ENCODE peak calls at places on chromosomes 6 and 20, in ten cellular contexts. One of them, this sample, is unnamed.

GRCh38 chr6:91539451-91539850 is 952.6 kb upstream of the MAP3K7 start:
- DNase-seq in nephron progenitor cell: no peak
- DNase-seq in fibroblast of mammary gland: no peak
- DNase-seq in AG10803: no peak
- DNase-seq in HFF-Myc: no peak
- DNase-seq in CD8-positive, alpha-beta T cell: no peak
- DNase-seq in left ventricle myocardium inferior: no peak
- DNase-seq in cardiac muscle cell: no peak
- DNase-seq in NCI-H1105: peak
- DNase-seq in hypothalamus: no peak
- DNase-seq in this sample: no peak

GRCh38 chr6:11229267-11230043 is 3.0 kb downstream of the NEDD9 start:
- DNase-seq in nephron progenitor cell: peak
- DNase-seq in fibroblast of mammary gland: no peak
- DNase-seq in AG10803: no peak
- DNase-seq in HFF-Myc: no peak
- DNase-seq in CD8-positive, alpha-beta T cell: no peak
- DNase-seq in left ventricle myocardium inferior: no peak
- DNase-seq in cardiac muscle cell: no peak
- DNase-seq in NCI-H1105: no peak
- DNase-seq in hypothalamus: no peak
- DNase-seq in this sample: no peak

GRCh38 chr6:166277021-166277420 is 31.2 kb downstream of the PRR18 start:
- DNase-seq in nephron progenitor cell: no peak
- DNase-seq in fibroblast of mammary gland: peak
- DNase-seq in AG10803: peak
- DNase-seq in HFF-Myc: no peak
- DNase-seq in CD8-positive, alpha-beta T cell: no peak
- DNase-seq in left ventricle myocardium inferior: no peak
- DNase-seq in cardiac muscle cell: peak
- DNase-seq in NCI-H1105: no peak
- DNase-seq in hypothalamus: no peak
- DNase-seq in this sample: no peak

GRCh38 chr20:62936996-62937352 is 973 bp upstream of the GID8 start:
- DNase-seq in nephron progenitor cell: no peak
- DNase-seq in fibroblast of mammary gland: peak
- DNase-seq in AG10803: peak
- DNase-seq in HFF-Myc: no peak
- DNase-seq in CD8-positive, alpha-beta T cell: no peak
- DNase-seq in left ventricle myocardium inferior: no peak
- DNase-seq in cardiac muscle cell: peak
- DNase-seq in NCI-H1105: no peak
- DNase-seq in hypothalamus: no peak
- DNase-seq in this sample: peak

GRCh38 chr6:15090145-15090579 is 155.7 kb upstream of the JARID2 start:
- DNase-seq in nephron progenitor cell: peak
- DNase-seq in fibroblast of mammary gland: peak
- DNase-seq in AG10803: no peak
- DNase-seq in HFF-Myc: no peak
- DNase-seq in CD8-positive, alpha-beta T cell: no peak
- DNase-seq in left ventricle myocardium inferior: no peak
- DNase-seq in cardiac muscle cell: no peak
- DNase-seq in NCI-H1105: peak
- DNase-seq in hypothalamus: no peak
- DNase-seq in this sample: no peak

GRCh38 chr6:10532392-10532791 is 11.2 kb downstream of the GCNT2 start:
- DNase-seq in nephron progenitor cell: no peak
- DNase-seq in fibroblast of mammary gland: no peak
- DNase-seq in AG10803: no peak
- DNase-seq in HFF-Myc: no peak
- DNase-seq in CD8-positive, alpha-beta T cell: no peak
- DNase-seq in left ventricle myocardium inferior: no peak
- DNase-seq in cardiac muscle cell: no peak
- DNase-seq in NCI-H1105: no peak
- DNase-seq in hypothalamus: no peak
- DNase-seq in this sample: no peak

GRCh38 chr20:63552481-63553249 is 1.3 kb upstream of the FNDC11 start:
- DNase-seq in nephron progenitor cell: no peak
- DNase-seq in fibroblast of mammary gland: no peak
- DNase-seq in AG10803: no peak
- DNase-seq in HFF-Myc: no peak
- DNase-seq in CD8-positive, alpha-beta T cell: peak
- DNase-seq in left ventricle myocardium inferior: no peak
- DNase-seq in cardiac muscle cell: no peak
- DNase-seq in NCI-H1105: no peak
- DNase-seq in hypothalamus: no peak
- DNase-seq in this sample: no peak

GRCh38 chr20:63958964-63959698 is 2.9 kb upstream of the UCKL1 start:
- DNase-seq in nephron progenitor cell: no peak
- DNase-seq in fibroblast of mammary gland: no peak
- DNase-seq in AG10803: no peak
- DNase-seq in HFF-Myc: no peak
- DNase-seq in CD8-positive, alpha-beta T cell: no peak
- DNase-seq in left ventricle myocardium inferior: no peak
- DNase-seq in cardiac muscle cell: no peak
- DNase-seq in NCI-H1105: no peak
- DNase-seq in hypothalamus: no peak
- DNase-seq in this sample: no peak

GRCh38 chr6:25968769-25969168 is 6.2 kb downstream of the TRIM38 start:
- DNase-seq in nephron progenitor cell: no peak
- DNase-seq in fibroblast of mammary gland: peak
- DNase-seq in AG10803: peak
- DNase-seq in HFF-Myc: no peak
- DNase-seq in CD8-positive, alpha-beta T cell: no peak
- DNase-seq in left ventricle myocardium inferior: no peak
- DNase-seq in cardiac muscle cell: peak
- DNase-seq in NCI-H1105: no peak
- DNase-seq in hypothalamus: no peak
- DNase-seq in this sample: no peak

GRCh38 chr6:39995633-39996032 is 61.4 kb upstream of the MOCS1 start:
- DNase-seq in nephron progenitor cell: no peak
- DNase-seq in fibroblast of mammary gland: no peak
- DNase-seq in AG10803: no peak
- DNase-seq in HFF-Myc: no peak
- DNase-seq in CD8-positive, alpha-beta T cell: no peak
- DNase-seq in left ventricle myocardium inferior: no peak
- DNase-seq in cardiac muscle cell: no peak
- DNase-seq in NCI-H1105: no peak
- DNase-seq in hypothalamus: no peak
- DNase-seq in this sample: no peak

GRCh38 chr20:53959849-53960585 is 110.4 kb downstream of the BCAS1 start:
- DNase-seq in nephron progenitor cell: no peak
- DNase-seq in fibroblast of mammary gland: peak
- DNase-seq in AG10803: peak
- DNase-seq in HFF-Myc: no peak
- DNase-seq in CD8-positive, alpha-beta T cell: no peak
- DNase-seq in left ventricle myocardium inferior: peak
- DNase-seq in cardiac muscle cell: peak
- DNase-seq in NCI-H1105: no peak
- DNase-seq in hypothalamus: no peak
- DNase-seq in this sample: no peak

GRCh38 chr6:35725721-35726438 is 11.0 kb upstream of the ARMC12 start:
- DNase-seq in nephron progenitor cell: no peak
- DNase-seq in fibroblast of mammary gland: peak
- DNase-seq in AG10803: no peak
- DNase-seq in HFF-Myc: no peak
- DNase-seq in CD8-positive, alpha-beta T cell: no peak
- DNase-seq in left ventricle myocardium inferior: peak
- DNase-seq in cardiac muscle cell: peak
- DNase-seq in NCI-H1105: no peak
- DNase-seq in hypothalamus: no peak
- DNase-seq in this sample: no peak

GRCh38 chr6:132734694-132735236 is 20.9 kb upstream of the VNN1 start:
- DNase-seq in nephron progenitor cell: no peak
- DNase-seq in fibroblast of mammary gland: peak
- DNase-seq in AG10803: peak
- DNase-seq in HFF-Myc: no peak
- DNase-seq in CD8-positive, alpha-beta T cell: no peak
- DNase-seq in left ventricle myocardium inferior: no peak
- DNase-seq in cardiac muscle cell: peak
- DNase-seq in NCI-H1105: no peak
- DNase-seq in hypothalamus: no peak
- DNase-seq in this sample: no peak

GRCh38 chr6:151477726-151478125 is 16.1 kb upstream of the CCDC170 start:
- DNase-seq in nephron progenitor cell: no peak
- DNase-seq in fibroblast of mammary gland: no peak
- DNase-seq in AG10803: no peak
- DNase-seq in HFF-Myc: no peak
- DNase-seq in CD8-positive, alpha-beta T cell: no peak
- DNase-seq in left ventricle myocardium inferior: no peak
- DNase-seq in cardiac muscle cell: no peak
- DNase-seq in NCI-H1105: no peak
- DNase-seq in hypothalamus: no peak
- DNase-seq in this sample: no peak

GRCh38 chr20:4090756-4091331 is 75.5 kb upstream of the RNF24 start:
- DNase-seq in nephron progenitor cell: no peak
- DNase-seq in fibroblast of mammary gland: peak
- DNase-seq in AG10803: peak
- DNase-seq in HFF-Myc: no peak
- DNase-seq in CD8-positive, alpha-beta T cell: no peak
- DNase-seq in left ventricle myocardium inferior: no peak
- DNase-seq in cardiac muscle cell: peak
- DNase-seq in NCI-H1105: no peak
- DNase-seq in hypothalamus: no peak
- DNase-seq in this sample: no peak

GRCh38 chr20:38129893-38130609 is 35.0 kb downstream of the TGM2 start:
- DNase-seq in nephron progenitor cell: no peak
- DNase-seq in fibroblast of mammary gland: no peak
- DNase-seq in AG10803: no peak
- DNase-seq in HFF-Myc: no peak
- DNase-seq in CD8-positive, alpha-beta T cell: no peak
- DNase-seq in left ventricle myocardium inferior: no peak
- DNase-seq in cardiac muscle cell: no peak
- DNase-seq in NCI-H1105: no peak
- DNase-seq in hypothalamus: no peak
- DNase-seq in this sample: no peak

GRCh38 chr6:15423286-15423957 is 177.6 kb downstream of the JARID2 start:
- DNase-seq in nephron progenitor cell: no peak
- DNase-seq in fibroblast of mammary gland: peak
- DNase-seq in AG10803: peak
- DNase-seq in HFF-Myc: no peak
- DNase-seq in CD8-positive, alpha-beta T cell: no peak
- DNase-seq in left ventricle myocardium inferior: no peak
- DNase-seq in cardiac muscle cell: no peak
- DNase-seq in NCI-H1105: no peak
- DNase-seq in hypothalamus: no peak
- DNase-seq in this sample: no peak

GRCh38 chr20:59571591-59572314 is 32.6 kb upstream of the PHACTR3 start:
- DNase-seq in nephron progenitor cell: peak
- DNase-seq in fibroblast of mammary gland: peak
- DNase-seq in AG10803: peak
- DNase-seq in HFF-Myc: no peak
- DNase-seq in CD8-positive, alpha-beta T cell: peak
- DNase-seq in left ventricle myocardium inferior: peak
- DNase-seq in cardiac muscle cell: peak
- DNase-seq in NCI-H1105: peak
- DNase-seq in hypothalamus: no peak
- DNase-seq in this sample: peak

GRCh38 chr6:166626177-166627038 is 643 bp downstream of the RPS6KA2 start:
- DNase-seq in nephron progenitor cell: peak
- DNase-seq in fibroblast of mammary gland: peak
- DNase-seq in AG10803: peak
- DNase-seq in HFF-Myc: no peak
- DNase-seq in CD8-positive, alpha-beta T cell: peak
- DNase-seq in left ventricle myocardium inferior: no peak
- DNase-seq in cardiac muscle cell: peak
- DNase-seq in NCI-H1105: peak
- DNase-seq in hypothalamus: no peak
- DNase-seq in this sample: no peak

GRCh38 chr6:29995346-29995777 is 53.0 kb downstream of the HLA-A start:
- DNase-seq in nephron progenitor cell: no peak
- DNase-seq in fibroblast of mammary gland: peak
- DNase-seq in AG10803: peak
- DNase-seq in HFF-Myc: no peak
- DNase-seq in CD8-positive, alpha-beta T cell: no peak
- DNase-seq in left ventricle myocardium inferior: no peak
- DNase-seq in cardiac muscle cell: peak
- DNase-seq in NCI-H1105: no peak
- DNase-seq in hypothalamus: no peak
- DNase-seq in this sample: no peak